ENCODE peak calls at places on chromosomes 13 and 19, in four cellular contexts. R is stimulated activated CD4-positive, alpha-beta T cell treated with anti-CD3 and anti-CD28 coated beads, Interleukin-15, amount 100 ng/mL, for 1 hour; T is A549; P is activated naive CD4-positive, alpha-beta T cell. S is an unnamed sample.

GRCh38 chr13:113009743-113010509 is 40.9 kb downstream of the MCF2L start:
- DNase-seq in R (no peak), P (no peak), T (no peak), S (peak)

GRCh38 chr13:51619614-51620013 is 35.4 kb downstream of the WDFY2 start:
- DNase-seq in P (no peak), R (no peak), T (no peak), S (no peak)

GRCh38 chr19:295687-296370 is 4.6 kb upstream of the PLPP2 start:
- DNase-seq in T (no peak), R (no peak), P (no peak), S (no peak)

GRCh38 chr19:55362174-55362989 is 678 bp downstream of the GARIN5B start:
- DNase-seq in T (no peak), P (no peak), R (no peak), S (no peak)

GRCh38 chr19:52048604-52049493 is at the start of gene ZNF432:
- DNase-seq in P (peak), T (peak), R (peak), S (peak)

GRCh38 chr19:4267901-4268815 is 10.9 kb upstream of the SHD start:
- DNase-seq in T (no peak), R (no peak), P (no peak), S (peak)

GRCh38 chr19:35459414-35460082 is 11.5 kb downstream of the FFAR2 start:
- DNase-seq in T (no peak), R (no peak), P (no peak), S (peak)

GRCh38 chr19:20923077-20923871 is at the start of gene ZNF85:
- DNase-seq in P (peak), T (peak), R (peak), S (peak)

GRCh38 chr19:30450945-30451344 is 78.8 kb downstream of the ZNF536 start:
- DNase-seq in T (no peak), P (no peak), R (no peak), S (no peak)

GRCh38 chr13:28718186-28718537 is 608 bp downstream of the SLC46A3 start:
- DNase-seq in P (no peak), T (no peak), R (no peak), S (no peak)

GRCh38 chr13:23578411-23579071 is 8.3 kb downstream of the TNFRSF19 start:
- DNase-seq in T (peak), P (peak), R (peak), S (peak)

GRCh38 chr13:110600261-110600819 is 15.0 kb upstream of the NAXD start:
- DNase-seq in P (no peak), R (no peak), T (no peak), S (no peak)

GRCh38 chr13:99689955-99690354 is 188.7 kb downstream of the TM9SF2 start:
- DNase-seq in P (no peak), R (no peak), T (no peak), S (no peak)

GRCh38 chr13:39048806-39049205 is 10.6 kb downstream of the NHLRC3 start:
- DNase-seq in P (no peak), R (no peak), T (no peak), S (no peak)

GRCh38 chr13:64912141-64912540 is 2318.0 kb downstream of the PCDH9 start:
- DNase-seq in P (no peak), T (peak), R (no peak), S (no peak)

GRCh38 chr19:54407780-54408179 is 7.5 kb upstream of the TTYH1 start:
- DNase-seq in P (no peak), T (no peak), R (no peak), S (no peak)

GRCh38 chr19:16400911-16401675 is 70.7 kb downstream of the EPS15L1 start:
- DNase-seq in R (no peak), P (no peak), T (no peak), S (no peak)

GRCh38 chr13:106490887-106491321 is 44.6 kb downstream of the EFNB2 start:
- DNase-seq in R (no peak), P (no peak), T (no peak), S (no peak)

GRCh38 chr13:38530492-38530891 is 156.4 kb upstream of the FREM2 start:
- DNase-seq in P (no peak), T (no peak), R (no peak), S (no peak)

GRCh38 chr13:51113969-51114368 is 2.9 kb upstream of the C13orf42 start:
- DNase-seq in P (no peak), R (no peak), T (no peak), S (no peak)

GRCh38 chr19:31325342-31325741 is 23.9 kb downstream of the TSHZ3 start:
- DNase-seq in P (no peak), R (no peak), T (no peak), S (no peak)

GRCh38 chr19:45075215-45076028 is 856 bp downstream of the ZNF296 start:
- DNase-seq in T (peak), P (no peak), R (no peak), S (peak)

GRCh38 chr13:29924482-29924884 is 74.1 kb upstream of the UBL3 start:
- DNase-seq in R (no peak), P (no peak), T (peak), S (peak)

GRCh38 chr13:54368387-54368786 is 1339.8 kb downstream of the OLFM4 start:
- DNase-seq in P (no peak), T (no peak), R (no peak), S (no peak)

GRCh38 chr19:5891938-5892771 is 11.4 kb downstream of the NDUFA11 start:
- DNase-seq in R (no peak), P (no peak), T (peak), S (no peak)

GRCh38 chr13:102970542-102970941 is 95.7 kb downstream of the SLC10A2 start:
- DNase-seq in R (no peak), P (no peak), T (no peak), S (no peak)

GRCh38 chr19:3204646-3205275 is 19.0 kb downstream of the NCLN start:
- DNase-seq in T (no peak), R (no peak), P (no peak), S (no peak)

S was measured in HepG2.